ENCODE peak calls at places on chromosomes 11 and 22, in five cellular contexts. Y, A, C, Z and J are unnamed samples.

GRCh38 chr22:49490692-49491091 is 337.0 kb downstream of the BRD1 start:
- DNase-seq in Y (peak), A (no peak), C (no peak), Z (no peak), J (no peak)

GRCh38 chr11:1532606-1533341 is 39.3 kb downstream of the DUSP8 start:
- DNase-seq in Y (no peak), A (no peak), C (peak), Z (no peak), J (no peak)

GRCh38 chr11:27468643-27469332 is 3.8 kb downstream of the LGR4 start:
- DNase-seq in Y (no peak), A (no peak), C (peak), Z (peak), J (no peak)

GRCh38 chr11:79212711-79213110 is 228.1 kb downstream of the TENM4 start:
- DNase-seq in Y (peak), A (no peak), C (no peak), Z (no peak), J (peak)

GRCh38 chr11:5154657-5155056 is at the start of gene OR52A1:
- DNase-seq in Y (no peak), A (no peak), C (no peak), Z (no peak), J (no peak)

GRCh38 chr11:82995754-82996398 is 75.8 kb downstream of the RAB30 start:
- DNase-seq in Y (no peak), A (no peak), C (peak), Z (no peak), J (no peak)

GRCh38 chr11:3167143-3168119 is 2.3 kb upstream of the OSBPL5 start:
- DNase-seq in Y (no peak), A (peak), C (no peak), Z (no peak), J (peak)

GRCh38 chr22:24039046-24039445 is 27.9 kb downstream of the CABIN1 start:
- DNase-seq in Y (peak), A (no peak), C (peak), Z (no peak), J (no peak)

GRCh38 chr22:44210721-44211120 is 30.0 kb downstream of the PARVG start:
- DNase-seq in Y (peak), A (no peak), C (peak), Z (no peak), J (no peak)

GRCh38 chr11:73353422-73353821 is 22.8 kb upstream of the RELT start:
- DNase-seq in Y (no peak), A (no peak), C (no peak), Z (no peak), J (no peak)
- H3K4me3 ChIP-seq in Y (no peak), A (no peak), C (no peak), Z (no peak), J (no peak)

DNA sequence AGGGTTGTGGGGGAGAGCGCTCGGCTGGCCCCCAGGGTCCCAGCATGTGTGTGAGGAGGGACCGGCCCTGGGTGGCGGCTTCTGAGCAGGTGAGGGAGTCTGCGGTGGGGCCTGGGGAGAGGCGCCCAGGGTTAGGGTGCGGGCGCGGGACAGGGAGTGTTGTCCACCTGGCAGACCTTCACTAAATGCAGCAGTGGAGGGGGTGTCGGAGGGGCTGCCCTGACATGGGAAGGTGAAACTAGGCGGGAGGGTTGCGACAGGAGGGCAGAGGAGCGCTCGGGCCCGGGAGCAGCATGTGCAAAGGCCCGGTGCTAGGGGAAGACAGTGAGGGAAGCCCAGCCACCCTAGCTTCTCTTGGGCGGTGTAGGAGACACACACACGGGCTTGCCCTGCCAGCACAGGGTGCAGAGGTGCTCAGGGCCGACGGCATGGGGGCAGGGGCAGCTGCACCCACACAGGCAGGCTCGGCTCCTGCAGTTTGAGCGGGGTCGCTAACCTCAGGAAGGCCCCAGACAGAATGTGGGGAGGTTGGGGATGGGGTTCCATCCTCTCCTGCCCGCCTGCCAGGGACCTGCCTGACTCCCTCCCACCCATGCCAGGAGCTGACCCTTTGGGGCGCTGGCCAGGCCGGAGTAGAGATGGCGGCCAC is 22.2 kb downstream of the OTUB1 start:
- DNase-seq in Y (no peak), A (no peak), C (no peak), Z (no peak), J (peak)
- H3K4me3 ChIP-seq in Y (no peak), A (peak), C (no peak), Z (no peak), J (no peak)

DNA sequence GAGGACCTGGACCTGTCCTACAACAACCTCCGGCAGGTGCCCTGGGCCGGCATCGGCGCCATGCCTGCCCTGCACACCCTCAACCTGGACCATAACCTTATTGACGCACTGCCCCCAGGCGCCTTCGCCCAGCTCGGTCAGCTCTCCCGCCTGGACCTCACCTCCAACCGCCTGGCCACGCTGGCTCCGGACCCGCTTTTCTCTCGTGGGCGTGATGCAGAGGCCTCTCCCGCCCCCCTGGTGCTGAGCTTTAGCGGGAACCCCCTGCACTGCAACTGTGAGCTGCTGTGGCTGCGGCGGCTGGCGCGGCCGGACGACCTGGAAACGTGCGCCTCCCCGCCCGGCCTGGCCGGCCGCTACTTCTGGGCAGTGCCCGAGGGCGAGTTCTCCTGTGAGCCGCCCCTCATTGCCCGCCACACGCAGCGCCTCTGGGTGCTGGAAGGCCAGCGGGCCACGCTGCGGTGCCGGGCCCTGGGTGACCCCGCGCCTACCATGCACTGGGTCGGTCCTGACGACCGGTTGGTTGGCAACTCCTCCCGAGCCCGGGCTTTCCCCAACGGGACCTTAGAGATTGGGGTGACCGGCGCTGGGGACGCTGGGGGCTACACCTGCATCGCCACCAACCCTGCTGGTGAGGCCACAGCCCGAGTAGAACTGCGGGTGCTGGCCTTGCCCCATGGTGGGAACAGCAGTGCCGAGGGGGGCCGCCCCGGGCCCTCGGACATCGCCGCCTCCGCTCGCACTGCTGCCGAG is 1.5 kb downstream of the LRFN4 start:
- DNase-seq in Y (no peak), A (peak), C (no peak), Z (no peak), J (peak)
- H3K4me3 ChIP-seq in Y (no peak), A (no peak), C (no peak), Z (no peak), J (no peak)

GRCh38 chr11:8025123-8025522 is 38.0 kb downstream of the EIF3F start:
- DNase-seq in Y (no peak), A (no peak), C (peak), Z (no peak), J (no peak)

GRCh38 chr11:8026982-8027381 is 39.8 kb downstream of the EIF3F start:
- DNase-seq in Y (no peak), A (no peak), C (no peak), Z (no peak), J (no peak)

GRCh38 chr11:8022876-8023275 is 35.7 kb downstream of the EIF3F start:
- DNase-seq in Y (no peak), A (no peak), C (no peak), Z (no peak), J (no peak)

GRCh38 chr11:8023831-8024555 is 36.9 kb downstream of the EIF3F start:
- DNase-seq in Y (no peak), A (no peak), C (peak), Z (no peak), J (no peak)

DNA sequence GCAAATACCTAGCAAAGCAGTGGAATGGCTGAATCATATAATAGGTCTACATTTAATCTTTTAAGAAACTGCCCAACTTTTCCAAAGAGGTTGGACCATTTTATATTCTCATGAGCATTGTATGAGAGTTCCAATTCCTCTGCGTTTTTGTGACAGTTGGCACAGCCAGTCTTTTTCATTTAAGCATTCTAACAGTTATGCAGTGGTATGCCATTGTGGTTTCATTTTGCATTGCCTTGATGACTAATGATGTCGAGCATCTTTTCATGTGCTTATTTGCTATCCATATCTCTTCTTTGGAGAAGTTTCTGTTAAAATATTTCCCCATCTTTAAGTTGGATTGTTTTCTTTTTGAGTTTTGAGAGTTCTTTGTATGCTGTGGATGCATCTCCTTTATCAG is 38.7 kb downstream of the EIF3F start:
- DNase-seq in Y (no peak), A (no peak), C (peak), Z (no peak), J (no peak)
- H3K4me3 ChIP-seq in Y (no peak), A (no peak), C (no peak), Z (no peak), J (no peak)

DNA sequence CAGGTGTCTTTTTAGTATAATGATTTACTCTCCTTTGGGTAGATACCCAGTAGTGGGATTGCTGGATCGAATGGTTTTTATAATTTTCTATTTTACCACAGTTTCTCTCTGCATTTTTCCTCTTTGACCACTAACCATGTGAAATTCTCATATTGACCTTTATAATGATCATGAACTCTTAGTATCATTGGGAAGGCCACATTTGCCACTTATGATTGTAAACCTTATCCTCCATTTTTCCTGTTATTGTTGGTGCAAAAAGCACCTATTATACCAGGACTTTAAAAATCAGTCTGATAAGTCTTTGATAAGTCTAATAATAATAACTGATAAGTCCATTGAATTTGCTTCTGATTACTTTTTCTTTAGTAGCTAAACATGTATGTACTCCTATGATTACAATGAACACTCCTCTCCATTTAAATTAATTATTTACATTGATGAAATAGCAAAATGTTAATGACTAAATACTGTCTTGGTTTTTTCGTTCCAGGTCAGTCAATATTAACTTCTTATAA is 9.6 kb downstream of the NEAT1 start:
- DNase-seq in Y (no peak), A (no peak), C (no peak), Z (no peak), J (no peak)
- H3K4me3 ChIP-seq in Y (no peak), A (peak), C (no peak), Z (no peak), J (peak)

GRCh38 chr11:94332814-94333213 is 28.4 kb downstream of the IZUMO1R start:
- DNase-seq in Y (peak), A (no peak), C (no peak), Z (no peak), J (no peak)
- H3K4me3 ChIP-seq in Y (no peak), A (no peak), C (no peak), Z (no peak), J (no peak)

GRCh38 chr11:57313071-57313787 is 11.5 kb downstream of the TNKS1BP1 start:
- DNase-seq in Y (no peak), A (no peak), C (no peak), Z (no peak), J (peak)

GRCh38 chr11:57310630-57311086 is 14.1 kb downstream of the TNKS1BP1 start:
- DNase-seq in Y (no peak), A (no peak), C (no peak), Z (peak), J (no peak)

GRCh38 chr11:57312511-57313021 is 12.2 kb downstream of the TNKS1BP1 start:
- DNase-seq in Y (no peak), A (no peak), C (no peak), Z (peak), J (peak)

GRCh38 chr11:57310091-57310490 is 14.7 kb downstream of the TNKS1BP1 start:
- DNase-seq in Y (no peak), A (no peak), C (no peak), Z (no peak), J (peak)

GRCh38 chr11:57311109-57311936 is 13.4 kb downstream of the TNKS1BP1 start:
- DNase-seq in Y (peak), A (peak), C (peak), Z (peak), J (peak)
- H3K4me3 ChIP-seq in Y (peak), A (peak), C (peak), Z (no peak), J (peak)

GRCh38 chr22:27799334-27800249 is 2.0 kb downstream of the MN1 start:
- DNase-seq in Y (peak), A (no peak), C (no peak), Z (peak), J (peak)

GRCh38 chr22:27800250-27801131 is 1.1 kb downstream of the MN1 start:
- DNase-seq in Y (peak), A (no peak), C (no peak), Z (no peak), J (peak)

GRCh38 chr22:27801197-27801615 is 350 bp downstream of the MN1 start:
- DNase-seq in Y (peak), A (no peak), C (no peak), Z (peak), J (no peak)

GRCh38 chr22:27802389-27803079 is 978 bp upstream of the MN1 start:
- DNase-seq in Y (no peak), A (no peak), C (no peak), Z (no peak), J (peak)

DNA sequence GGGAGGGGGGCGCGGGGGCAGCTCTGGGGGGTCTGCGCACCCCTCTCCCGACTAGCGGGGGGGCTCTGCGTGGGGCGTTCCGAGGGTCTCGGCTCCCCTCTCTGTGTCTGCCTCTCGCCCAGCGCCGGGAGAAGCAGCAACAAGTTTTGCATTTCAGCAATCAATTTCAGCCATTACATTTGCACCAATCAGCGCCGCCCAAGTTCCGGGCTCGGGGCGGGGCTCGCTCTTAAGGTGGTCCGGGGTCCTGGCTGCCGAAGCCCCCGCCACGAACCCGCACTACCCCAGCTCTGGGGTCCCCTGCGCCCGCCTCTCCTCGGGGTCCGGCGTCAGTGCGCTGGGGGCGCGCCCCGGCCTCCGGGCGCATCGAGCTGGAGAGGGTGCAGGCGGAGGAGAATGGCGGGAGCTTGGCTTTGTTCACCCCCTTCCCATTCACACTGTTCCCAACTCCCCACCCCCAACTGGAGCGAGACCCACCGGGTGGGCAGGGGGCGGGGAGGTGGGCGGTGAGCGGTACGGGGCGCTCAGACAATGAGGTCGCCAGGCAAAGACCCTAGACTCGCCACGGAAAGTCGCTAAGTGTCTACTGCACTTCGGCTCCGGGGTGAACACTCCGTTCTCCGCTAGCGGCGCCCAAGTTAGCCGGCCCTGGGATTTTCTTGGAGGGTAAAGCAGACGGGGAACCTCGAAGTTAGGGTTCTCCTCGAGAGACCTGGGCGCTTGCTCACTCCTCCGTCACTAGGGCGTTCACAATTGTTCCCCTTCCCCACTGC is at the start of gene MN1:
- DNase-seq in Y (peak), A (no peak), C (no peak), Z (peak), J (peak)
- H3K4me3 ChIP-seq in Y (peak), A (peak), C (peak), Z (peak), J (peak)

GRCh38 chr22:19691721-19692341 is 22.5 kb upstream of the SEPTIN5 start:
- DNase-seq in Y (peak), A (no peak), C (peak), Z (no peak), J (no peak)

GRCh38 chr22:19688301-19689290 is 25.7 kb upstream of the SEPTIN5 start:
- DNase-seq in Y (peak), A (no peak), C (no peak), Z (no peak), J (no peak)

GRCh38 chr22:19693581-19693980 is 20.7 kb upstream of the SEPTIN5 start:
- DNase-seq in Y (peak), A (no peak), C (no peak), Z (no peak), J (no peak)

GRCh38 chr22:19689408-19689807 is 24.9 kb upstream of the SEPTIN5 start:
- DNase-seq in Y (peak), A (no peak), C (peak), Z (no peak), J (no peak)

DNA sequence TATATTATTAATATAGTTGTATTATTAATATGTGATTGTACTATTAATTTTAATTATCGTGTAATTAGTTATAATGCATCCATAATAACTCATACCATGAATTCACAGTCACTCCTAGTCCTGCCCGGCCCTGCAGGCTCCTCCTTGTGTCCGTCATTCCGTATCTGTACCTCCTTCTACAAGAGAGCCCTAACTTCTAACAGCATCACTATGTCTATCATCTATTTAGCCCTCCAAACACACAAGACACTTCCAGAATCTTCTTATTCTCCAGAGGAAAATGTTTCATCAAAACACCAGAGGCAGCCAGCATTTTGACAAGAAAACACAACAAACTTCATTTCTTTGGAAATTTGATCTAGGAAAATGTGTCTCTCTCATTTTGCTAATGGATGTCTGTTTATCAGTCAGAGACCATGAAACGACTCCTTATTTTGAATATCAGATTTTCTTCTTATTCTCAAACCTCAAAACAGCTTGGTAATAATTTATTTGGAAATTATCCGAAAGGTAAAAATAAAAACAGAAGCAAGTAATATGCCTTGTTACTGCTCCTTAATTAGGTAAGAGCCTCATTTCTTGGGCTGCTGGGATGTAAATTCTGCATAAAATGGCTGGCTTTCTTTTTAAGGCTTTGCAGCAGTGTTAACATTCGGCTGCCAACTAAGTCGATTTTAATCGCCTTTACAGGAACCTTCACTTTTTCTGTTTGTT is 23.1 kb upstream of the SEPTIN5 start:
- DNase-seq in Y (no peak), A (no peak), C (no peak), Z (no peak), J (no peak)
- H3K4me3 ChIP-seq in Y (no peak), A (peak), C (peak), Z (no peak), J (peak)